ENCODE peak calls at places on chromosomes 3 and 15, in five cellular contexts. U is hepatocyte, T is GM23248, D is GM23338, I is HCT116. P is an unnamed sample. For H3K9me2, the result is how much of the 10 kb centered on the place peaks cover.

GRCh38 chr3:3799173-3800075 is at the start of gene LRRN1:
- DNase-seq in U (peak), T (peak), D (peak), I (no peak), P (no peak)

GRCh38 chr3:136728918-136729317 is 23.3 kb downstream of the STAG1 start:
- DNase-seq in U (peak), T (peak), D (peak), I (no peak), P (no peak)

GRCh38 chr15:55475842-55476241 is 32.2 kb downstream of the DNAAF4 start:
- DNase-seq in U (no peak), T (no peak), D (no peak), I (no peak), P (no peak)

GRCh38 chr3:71972031-71972430 is 187.1 kb upstream of the PROK2 start:
- DNase-seq in U (no peak), T (peak), D (no peak), I (no peak), P (peak)

GRCh38 chr3:13616359-13616758 is 67.4 kb downstream of the FBLN2 start:
- DNase-seq in U (peak), T (no peak), D (no peak), I (no peak), P (no peak)

GRCh38 chr3:66989241-66989640 is 8.9 kb upstream of the KBTBD8 start:
- DNase-seq in U (no peak), T (no peak), D (peak), I (no peak), P (no peak)

GRCh38 chr3:182971637-182972036 is 8.7 kb downstream of the DCUN1D1 start:
- DNase-seq in U (no peak), T (no peak), D (no peak), I (no peak), P (no peak)

GRCh38 chr3:192487032-192487431 is 240.3 kb downstream of the FGF12 start:
- DNase-seq in U (peak), T (no peak), D (no peak), I (no peak), P (no peak)

GRCh38 chr3:186021673-186022362 is 84.0 kb upstream of the TRA2B start:
- DNase-seq in U (peak), T (peak), D (no peak), I (no peak), P (peak)

GRCh38 chr15:27865323-27865922 is 233.7 kb downstream of the OCA2 start:
- DNase-seq in U (no peak), T (no peak), D (no peak), I (no peak), P (no peak)

GRCh38 chr3:194001728-194002459 is 134.1 kb upstream of the HES1 start:
- DNase-seq in U (no peak), T (no peak), D (no peak), I (no peak), P (no peak)

GRCh38 chr15:64398575-64398974 is 10.9 kb downstream of the TRIP4 start:
- DNase-seq in U (no peak), T (peak), D (no peak), I (no peak), P (no peak)

GRCh38 chr3:144121661-144122060 is 150.0 kb downstream of the DIPK2A start:
- DNase-seq in U (no peak), T (no peak), D (no peak), I (no peak), P (no peak)

GRCh38 chr3:9916734-9917680 is at the start of gene IL17RC:
- DNase-seq in U (peak), T (peak), D (peak), I (peak), P (peak)

GRCh38 chr15:39728844-39729243 is 53.8 kb downstream of the FSIP1 start:
- DNase-seq in U (no peak), T (no peak), D (no peak), I (no peak), P (no peak)
- H3K9me2 ChIP-seq in U (under half), T (under half), D (under half), I (under half), P (under half)

GRCh38 chr15:100346866-100347512 is 5.2 kb upstream of the ADAMTS17 start:
- DNase-seq in U (no peak), T (no peak), D (no peak), I (no peak), P (no peak)

GRCh38 chr15:100350434-100351226 is 8.9 kb upstream of the ADAMTS17 start:
- DNase-seq in U (peak), T (peak), D (no peak), I (no peak), P (peak)

GRCh38 chr15:100349696-100350433 is 8.1 kb upstream of the ADAMTS17 start:
- DNase-seq in U (peak), T (peak), D (peak), I (peak), P (peak)

GRCh38 chr15:100349321-100349695 is 7.5 kb upstream of the ADAMTS17 start:
- DNase-seq in U (no peak), T (no peak), D (peak), I (no peak), P (no peak)

GRCh38 chr15:100348578-100348977 is 6.8 kb upstream of the ADAMTS17 start:
- DNase-seq in U (no peak), T (no peak), D (peak), I (no peak), P (peak)
- TF ChIP-seq EZH2 in U (no peak), T (no peak), D (no peak), I (no peak), P (no peak)

DNA sequence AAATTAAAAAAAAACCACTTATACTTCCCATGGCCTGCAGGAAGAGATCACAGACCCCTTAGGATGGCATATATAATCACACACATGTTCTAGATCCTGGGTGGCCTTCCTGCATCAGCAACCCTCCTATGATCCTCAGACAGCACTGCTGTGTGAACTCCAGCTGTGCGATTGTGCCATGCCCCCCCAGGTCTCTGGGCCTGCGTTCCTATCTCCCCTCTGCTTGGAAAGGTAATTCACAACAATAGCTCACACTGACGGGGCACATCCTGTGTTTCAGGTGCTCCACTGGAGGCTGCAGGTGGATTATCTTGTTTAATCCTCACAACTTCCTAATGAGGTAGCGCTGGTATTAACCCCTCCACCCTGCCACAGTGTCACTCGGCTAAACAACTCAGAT is 71.2 kb upstream of the GLCE start:
- DNase-seq in U (no peak), T (no peak), D (peak), I (no peak), P (no peak)
- H3K9me2 ChIP-seq in U (under half), T (under half), D (under half), I (under half), P (under half)

GRCh38 chr15:76339302-76340197 is 3.0 kb downstream of the ISL2 start:
- DNase-seq in U (no peak), T (peak), D (peak), I (no peak), P (no peak)
- TF ChIP-seq EZH2 in U (peak), T (peak), D (peak), I (no peak), P (no peak)

GRCh38 chr15:62444104-62445027 is 279.3 kb upstream of the C2CD4B start:
- DNase-seq in U (no peak), T (peak), D (no peak), I (peak), P (peak)

GRCh38 chr15:62436235-62436634 is 271.1 kb upstream of the C2CD4B start:
- DNase-seq in U (no peak), T (no peak), D (no peak), I (no peak), P (no peak)

GRCh38 chr15:62440310-62440709 is 275.2 kb upstream of the C2CD4B start:
- DNase-seq in U (no peak), T (peak), D (no peak), I (no peak), P (no peak)

GRCh38 chr15:62440731-62441130 is 275.6 kb upstream of the C2CD4B start:
- DNase-seq in U (no peak), T (no peak), D (no peak), I (no peak), P (no peak)

GRCh38 chr15:62439543-62440016 is 274.5 kb upstream of the C2CD4B start:
- DNase-seq in U (no peak), T (peak), D (no peak), I (no peak), P (no peak)
- H3K9me2 ChIP-seq in U (under half), T (under half), D (under half), I (under half), P (under half)

GRCh38 chr3:148087601-148088371 is 609.9 kb upstream of the AGTR1 start:
- DNase-seq in U (no peak), T (no peak), D (no peak), I (no peak), P (no peak)
- TF ChIP-seq EZH2 in U (no peak), T (no peak), D (no peak), I (no peak), P (no peak)